ENCODE peak calls at places on chromosomes 11 and 22, in four cellular contexts. U, W, K and P are unnamed samples.
A peak's percentile ranks its signal among the peaks of the same experiment; 100 is the strongest.

GRCh38 chr11:8080069-8080670 is 841 bp upstream of the TUB start:
- DNase-seq in K (no peak), W (no peak), U (no peak), P (no peak)

GRCh38 chr11:112564228-112564955 is 303.7 kb upstream of the PLET1 start:
- DNase-seq in U (no peak), K (no peak), W (peak; percentile 19), P (no peak)

GRCh38 chr11:28735511-28735910 is 627.3 kb downstream of the METTL15 start:
- DNase-seq in U (no peak), W (no peak), K (no peak), P (no peak)

GRCh38 chr11:35804446-35805040 is 139.3 kb upstream of the LDLRAD3 start:
- DNase-seq in K (no peak), U (no peak), W (no peak), P (no peak)

GRCh38 chr11:34865261-34865660 is 50.9 kb downstream of the APIP start:
- DNase-seq in W (peak; percentile 50), U (no peak), K (no peak), P (no peak)

GRCh38 chr11:78930810-78931209 is 356.1 kb upstream of the NARS2 start:
- DNase-seq in K (no peak), W (no peak), U (no peak), P (no peak)

GRCh38 chr11:105673089-105673488 is 63.2 kb downstream of the GRIA4 start:
- DNase-seq in W (peak; percentile 35), U (peak; percentile 76), K (no peak), P (no peak)

GRCh38 chr11:119855066-119855465 is 126.1 kb upstream of the NECTIN1 start:
- DNase-seq in U (no peak), K (no peak), W (no peak), P (no peak)

GRCh38 chr11:125384825-125385224 is 111.2 kb downstream of the FEZ1 start:
- DNase-seq in U (no peak), W (no peak), K (no peak), P (no peak)

GRCh38 chr22:32546935-32547334 is 72.3 kb downstream of the FBXO7 start:
- DNase-seq in W (no peak), K (no peak), U (no peak), P (no peak)

GRCh38 chr11:69382131-69383128 is 88.5 kb downstream of the MYEOV start:
- DNase-seq in K (no peak), W (no peak), U (no peak), P (peak; percentile 13)

GRCh38 chr11:3659595-3660515 is 11.3 kb downstream of the CHRNA10 start:
- DNase-seq in U (no peak), K (no peak), W (no peak), P (no peak)

GRCh38 chr22:23527971-23528740 is 51.9 kb downstream of the IGLL1 start:
- DNase-seq in W (no peak), U (no peak), K (no peak), P (peak; percentile 60)

GRCh38 chr11:64271339-64272132 is 12.9 kb downstream of the BAD start:
- DNase-seq in W (peak; percentile 85), K (peak; percentile 90), U (peak; percentile 95), P (peak; percentile 89)

GRCh38 chr11:64275841-64276240 is 8.6 kb downstream of the BAD start:
- DNase-seq in W (no peak), U (no peak), K (no peak), P (no peak)

GRCh38 chr11:64276653-64277431 is 7.6 kb downstream of the BAD start:
- DNase-seq in K (no peak), W (peak; percentile 93), U (no peak), P (no peak)

GRCh38 chr11:64278576-64279190 is 5.8 kb downstream of the BAD start:
- DNase-seq in K (no peak), U (no peak), W (no peak), P (no peak)

GRCh38 chr11:64275031-64275800 is 9.2 kb downstream of the BAD start:
- DNase-seq in W (no peak), U (no peak), K (no peak), P (no peak)
- H3K27ac ChIP-seq in W (no peak overlapping the region), U (no peak overlapping the region), K (no peak overlapping the region), P (no peak overlapping the region)

GRCh38 chr11:75388386-75389275 is 10.7 kb upstream of the RPS3 start:
- DNase-seq in W (peak; percentile 61), U (peak; percentile 76), K (peak; percentile 79), P (peak; percentile 85)
- H3K27ac ChIP-seq in W (no peak overlapping the region), U (no peak overlapping the region), K (no peak overlapping the region), P (no peak overlapping the region)

GRCh38 chr11:60929774-60930173 is 5.5 kb downstream of the TMEM132A start:
- DNase-seq in U (no peak), W (no peak), K (no peak), P (no peak)
- H3K27ac ChIP-seq in U (no peak overlapping the region), W (no peak overlapping the region), K (no peak overlapping the region), P (no peak overlapping the region)

GRCh38 chr11:66643745-66644437 is 5.4 kb downstream of the RBM4 start:
- DNase-seq in K (no peak), W (no peak), U (no peak), P (no peak)
- H3K27ac ChIP-seq in K (no peak overlapping the region), W (no peak overlapping the region), U (no peak overlapping the region), P (no peak overlapping the region)

GRCh38 chr22:44755956-44756361 is 3.6 kb downstream of the ARHGAP8 start:
- DNase-seq in W (peak; percentile 80), K (no peak), U (no peak), P (no peak)

GRCh38 chr22:44752285-44753188 is at the start of gene ARHGAP8:
- DNase-seq in K (no peak), U (no peak), W (no peak), P (no peak)

GRCh38 chr22:44755418-44755817 is 3.0 kb downstream of the ARHGAP8 start:
- DNase-seq in K (no peak), U (no peak), W (no peak), P (no peak)

GRCh38 chr22:44755000-44755399 is 2.6 kb downstream of the ARHGAP8 start:
- DNase-seq in U (no peak), K (no peak), W (no peak), P (no peak)

GRCh38 chr22:44753189-44754042 is 1.0 kb downstream of the ARHGAP8 start:
- DNase-seq in K (no peak), W (peak; percentile 74), U (no peak), P (no peak)
- H3K27ac ChIP-seq in K (no peak overlapping the region), W (peak overlapping the region; percentile 36), U (no peak overlapping the region), P (no peak overlapping the region)

DNA sequence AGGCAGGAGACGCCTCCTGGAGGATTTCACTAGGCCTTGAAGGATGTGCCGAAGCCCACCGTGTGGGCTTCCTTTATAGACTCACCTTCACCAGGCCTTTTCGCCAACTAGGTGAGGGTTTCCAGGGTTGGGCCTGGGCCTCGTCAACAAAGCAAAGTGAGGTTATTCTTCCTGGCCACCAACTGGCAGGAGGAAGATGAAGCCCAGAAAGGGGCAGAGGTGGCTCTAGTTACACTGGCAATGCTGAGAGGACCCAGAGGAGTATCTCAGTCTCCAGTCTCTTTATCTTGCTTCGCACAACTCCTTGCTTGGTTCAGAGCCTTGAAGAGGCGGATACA is 400 bp upstream of the RELT start:
- DNase-seq in W (no peak), U (no peak), K (no peak), P (no peak)
- H3K27ac ChIP-seq in W (no peak overlapping the region), U (no peak overlapping the region), K (peak overlapping the region; percentile 83), P (peak overlapping the region; percentile 92)

DNA sequence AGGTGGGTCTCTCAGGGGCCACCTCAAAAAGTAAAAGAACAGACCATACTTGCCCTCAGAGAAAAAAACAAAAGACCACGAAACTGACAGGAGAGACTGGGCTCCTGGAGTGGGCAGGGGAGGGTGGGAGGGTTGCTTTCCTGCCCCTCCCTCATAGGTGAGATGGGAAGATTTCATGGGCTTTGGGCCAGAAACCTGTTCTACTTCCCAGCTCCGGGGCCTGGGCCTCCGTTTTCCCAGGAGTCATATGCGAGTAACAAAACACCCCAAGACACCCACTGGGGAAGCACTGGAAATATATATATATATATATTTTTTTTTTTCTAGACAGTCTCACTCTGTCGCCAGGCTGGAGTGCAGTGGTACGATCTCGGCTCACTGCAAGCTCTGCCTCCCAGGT is 31.6 kb downstream of the TTLL1 start:
- DNase-seq in U (no peak), K (no peak), W (no peak), P (no peak)
- H3K27ac ChIP-seq in U (no peak overlapping the region), K (no peak overlapping the region), W (no peak overlapping the region), P (no peak overlapping the region)

DNA sequence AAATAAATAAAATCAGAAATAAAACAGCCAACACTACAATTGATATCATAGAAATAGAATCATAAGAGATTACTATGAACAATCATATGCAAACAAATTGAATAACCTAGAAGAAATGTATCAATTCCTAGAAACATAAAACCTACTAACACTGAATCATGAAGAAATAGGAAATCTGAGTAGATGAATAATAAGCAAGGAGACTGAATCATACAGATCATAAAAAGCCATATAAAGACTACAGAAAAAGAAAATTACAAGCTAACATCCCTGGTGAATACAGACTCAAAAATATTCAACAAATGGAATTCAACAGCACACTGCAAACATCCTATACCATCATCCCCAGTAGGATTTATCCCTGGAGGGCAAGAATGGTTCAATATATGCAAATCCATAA is 135.6 kb downstream of the SBF2 start:
- DNase-seq in U (no peak), W (peak; percentile 20), K (no peak), P (no peak)
- H3K27ac ChIP-seq in U (no peak overlapping the region), W (no peak overlapping the region), K (no peak overlapping the region), P (no peak overlapping the region)

GRCh38 chr22:17966403-17966717 is 58.0 kb downstream of the MICAL3 start:
- DNase-seq in K (no peak), U (no peak), W (no peak), P (no peak)
- H3K27ac ChIP-seq in K (no peak overlapping the region), U (no peak overlapping the region), W (no peak overlapping the region), P (no peak overlapping the region)